ENCODE peak calls at places on chromosomes 1 and 21, in five cellular contexts. V is small intestine, D is hypothalamus, J is GM23248, U is SW480. H is an unnamed sample.

GRCh38 chr21:37554661-37555379 is 188.2 kb downstream of the DYRK1A start:
- DNase-seq in U (no peak), V (no peak), J (no peak), D (no peak), H (no peak)

GRCh38 chr1:221025391-221026355 is 146.4 kb downstream of the HLX start:
- DNase-seq in V (no peak), U (no peak), J (peak), D (no peak), H (no peak)

GRCh38 chr1:12456979-12457378 is 161.0 kb downstream of the DHRS3 start:
- DNase-seq in J (peak), D (no peak), V (no peak), U (no peak), H (no peak)

GRCh38 chr1:193157360-193157759 is 29.1 kb downstream of the B3GALT2 start:
- DNase-seq in D (no peak), J (no peak), U (no peak), V (no peak), H (no peak)

GRCh38 chr1:203612932-203613682 is 13.5 kb upstream of the ATP2B4 start:
- DNase-seq in V (no peak), J (no peak), U (no peak), D (no peak), H (no peak)

GRCh38 chr1:86866665-86867064 is 47.3 kb downstream of the SELENOF start:
- DNase-seq in U (no peak), V (no peak), J (peak), D (no peak), H (no peak)

GRCh38 chr1:113930499-113931161 is 1.5 kb downstream of the HIPK1 start:
- DNase-seq in J (peak), U (peak), V (peak), D (no peak), H (peak)

GRCh38 chr1:31984419-31985347 is 29.0 kb upstream of the KHDRBS1 start:
- DNase-seq in U (no peak), D (no peak), V (no peak), J (peak), H (no peak)

GRCh38 chr1:202639500-202639899 is 70.8 kb downstream of the SYT2 start:
- DNase-seq in J (peak), U (no peak), D (no peak), V (no peak), H (no peak)

GRCh38 chr1:212366901-212367300 is 47.8 kb downstream of the PACC1 start:
- DNase-seq in U (no peak), V (no peak), D (no peak), J (peak), H (no peak)

GRCh38 chr1:161092621-161093028 is 3.3 kb upstream of the NECTIN4 start:
- DNase-seq in D (no peak), J (peak), V (no peak), U (no peak), H (no peak)

GRCh38 chr1:177944673-177945014 is 25.2 kb downstream of the SEC16B start:
- DNase-seq in U (no peak), V (no peak), J (no peak), D (no peak), H (no peak)

GRCh38 chr1:77514871-77515776 is 167.3 kb downstream of the ZZZ3 start:
- DNase-seq in D (peak), V (no peak), J (peak), U (no peak), H (no peak)

GRCh38 chr1:193221641-193222040 is 35.2 kb upstream of the B3GALT2 start:
- DNase-seq in V (no peak), D (no peak), U (peak), J (no peak), H (no peak)

GRCh38 chr1:245546875-245547274 is 392.1 kb downstream of the KIF26B start:
- DNase-seq in U (no peak), V (no peak), D (no peak), J (no peak), H (no peak)

GRCh38 chr1:107941123-107941522 is 23.9 kb downstream of the VAV3 start:
- DNase-seq in D (no peak), U (no peak), J (peak), V (no peak), H (no peak)

GRCh38 chr1:35369922-35370671 is 101.6 kb downstream of the ZMYM4 start:
- DNase-seq in V (no peak), U (no peak), J (peak), D (peak), H (no peak)

GRCh38 chr1:93433407-93433961 is 14.4 kb upstream of the FNBP1L start:
- DNase-seq in J (no peak), V (no peak), D (no peak), U (no peak), H (no peak)

GRCh38 chr1:34924759-34925555 is 4.5 kb downstream of the DLGAP3 start:
- DNase-seq in V (peak), U (peak), J (peak), D (peak), H (peak)

GRCh38 chr1:90936061-90936460 is 85.8 kb downstream of the ZNF644 start:
- DNase-seq in U (no peak), V (no peak), J (no peak), D (no peak), H (no peak)

GRCh38 chr21:39900491-39900890 is 33.3 kb downstream of the PCP4 start:
- DNase-seq in U (no peak), J (no peak), D (no peak), V (no peak), H (no peak)

GRCh38 chr1:29811727-29812396 is 575.5 kb downstream of the PTPRU start:
- DNase-seq in V (no peak), J (no peak), U (no peak), D (no peak), H (no peak)

GRCh38 chr21:36745459-36745858 is 46.5 kb downstream of the SIM2 start:
- DNase-seq in D (no peak), V (no peak), U (no peak), J (no peak), H (no peak)

GRCh38 chr21:42350271-42350885 is 416 bp downstream of the TFF2 start:
- DNase-seq in U (no peak), D (no peak), V (no peak), J (no peak), H (no peak)

GRCh38 chr1:205436776-205437485 is 15.1 kb upstream of the LEMD1 start:
- DNase-seq in V (no peak), U (no peak), D (no peak), J (no peak), H (no peak)

GRCh38 chr1:32266926-32267645 is 16.0 kb downstream of the LCK start:
- DNase-seq in V (no peak), U (no peak), D (no peak), J (peak), H (no peak)

GRCh38 chr1:224805889-224806288 is 123.6 kb upstream of the DNAH14 start:
- DNase-seq in V (no peak), D (no peak), J (no peak), U (no peak), H (no peak)

GRCh38 chr1:31931241-31932225 is 6.6 kb downstream of the PTP4A2 start:
- DNase-seq in J (peak), D (no peak), V (no peak), U (peak), H (no peak)

GRCh38 chr1:240827786-240828185 is 215.8 kb upstream of the GREM2 start:
- DNase-seq in U (no peak), J (peak), D (no peak), V (no peak), H (no peak)

GRCh38 chr1:244735404-244735803 is 82.5 kb downstream of the DESI2 start:
- DNase-seq in J (no peak), V (no peak), D (no peak), U (no peak), H (peak)

GRCh38 chr1:145988773-145989172 is 7.6 kb downstream of the TXNIP start:
- DNase-seq in U (no peak), V (no peak), J (no peak), D (no peak), H (no peak)

GRCh38 chr1:159804924-159805323 is 2.8 kb downstream of the FCRL6 start:
- DNase-seq in J (peak), U (no peak), V (no peak), D (no peak), H (no peak)

GRCh38 chr1:55064861-55065263 is 25.5 kb downstream of the PCSK9 start:
- DNase-seq in D (no peak), U (no peak), V (no peak), J (peak), H (peak)

GRCh38 chr1:153426809-153427208 is 10.5 kb downstream of the S100A7A start:
- DNase-seq in J (no peak), V (no peak), D (no peak), U (no peak), H (no peak)

GRCh38 chr1:32151319-32151787 is 28.1 kb upstream of the TXLNA start:
- DNase-seq in J (peak), V (no peak), D (no peak), U (no peak), H (no peak)

GRCh38 chr1:17010601-17011438 is 908 bp downstream of the ATP13A2 start:
- DNase-seq in J (peak), D (no peak), U (peak), V (peak), H (no peak)

GRCh38 chr21:42923553-42924432 is 1.6 kb downstream of the ERVH48-1 start:
- DNase-seq in V (peak), J (peak), U (peak), D (peak), H (peak)

H was measured in Caki2.